ENCODE peak calls at places on chromosomes 1 and 21, in seven cellular contexts. J, N, T, C, P, M and W are unnamed samples.

GRCh38 chr1:226476657-226477319 is 68.9 kb upstream of the PARP1 start:
- DNase-seq in J (no peak), N (no peak), T (peak; percentile 6), C (no peak), P (no peak), M (no peak), W (no peak)

GRCh38 chr1:243705585-243705984 is 144.5 kb downstream of the AKT3 start:
- DNase-seq in J (no peak), N (no peak), T (no peak), C (no peak), P (no peak), M (no peak), W (no peak)

GRCh38 chr21:39781331-39781730 is 36.3 kb downstream of the IGSF5 start:
- DNase-seq in J (no peak), N (no peak), T (no peak), C (no peak), P (no peak), M (no peak), W (no peak)

GRCh38 chr1:41742219-41742618 is 176.5 kb downstream of the HIVEP3 start:
- DNase-seq in J (no peak), N (peak; percentile 86), T (no peak), C (no peak), P (no peak), M (no peak), W (no peak)

GRCh38 chr1:46117810-46118494 is 14.5 kb downstream of the PIK3R3 start:
- DNase-seq in J (no peak), N (no peak), T (no peak), C (no peak), P (no peak), M (no peak), W (no peak)

GRCh38 chr1:156859523-156860112 is 701 bp upstream of the INSRR start:
- DNase-seq in J (no peak), N (peak; percentile 48), T (no peak), C (no peak), P (no peak), M (no peak), W (no peak)

GRCh38 chr1:59151860-59152259 is 145.0 kb upstream of the FGGY start:
- DNase-seq in J (no peak), N (no peak), T (no peak), C (peak; percentile 87), P (no peak), M (no peak), W (no peak)

GRCh38 chr1:77400781-77401180 is 119.0 kb downstream of the AK5 start:
- DNase-seq in J (no peak), N (no peak), T (no peak), C (no peak), P (no peak), M (no peak), W (no peak)

GRCh38 chr1:233916706-233917105 is 12.2 kb downstream of the SLC35F3 start:
- DNase-seq in J (no peak), N (no peak), T (no peak), C (no peak), P (no peak), M (no peak), W (no peak)

GRCh38 chr21:42193131-42193671 is 25.7 kb upstream of the ABCG1 start:
- DNase-seq in J (peak; percentile 39), N (no peak), T (no peak), C (peak; percentile 87), P (no peak), M (no peak), W (no peak)

GRCh38 chr1:200526709-200527612 is 93.6 kb downstream of the KIF14 start:
- DNase-seq in J (no peak), N (peak; percentile 24), T (no peak), C (no peak), P (no peak), M (no peak), W (no peak)

GRCh38 chr1:71638081-71638766 is 557.4 kb upstream of the ZRANB2 start:
- DNase-seq in J (no peak), N (peak; percentile 30), T (no peak), C (no peak), P (no peak), M (no peak), W (no peak)

GRCh38 chr1:68516066-68516465 is 19.2 kb upstream of the DEPDC1 start:
- DNase-seq in J (no peak), N (no peak), T (no peak), C (no peak), P (no peak), M (no peak), W (no peak)

GRCh38 chr1:10210841-10211804 is 753 bp downstream of the KIF1B start:
- DNase-seq in J (no peak), N (peak; percentile 83), T (peak; percentile 82), C (peak; percentile 97), P (peak; percentile 9), M (peak; percentile 94), W (peak; percentile 96)